ENCODE peak calls at places on chromosomes 7 and 10, in four cellular contexts. F is AG10803, G is brain microvascular endothelial cell, E is ascending aorta. P is an unnamed sample.

GRCh38 chr10:3395487-3395886 is 222.9 kb upstream of the PITRM1 start:
- DNase-seq in F (no peak), G (no peak), E (no peak), P (no peak)

GRCh38 chr7:103010220-103010607 is 64.4 kb downstream of the FBXL13 start:
- DNase-seq in F (no peak), G (no peak), E (no peak), P (no peak)

GRCh38 chr10:122342293-122343134 is 32.0 kb upstream of the PLEKHA1 start:
- DNase-seq in F (peak; percentile 53), G (peak; percentile 46), E (no peak), P (peak; percentile 50)

GRCh38 chr7:136677456-136678365 is 190.7 kb upstream of the CHRM2 start:
- DNase-seq in F (peak; percentile 8), G (peak; percentile 71), E (no peak), P (no peak)

GRCh38 chr10:45470098-45471012 is 96.3 kb downstream of the ALOX5 start:
- DNase-seq in F (peak; percentile 4), G (peak; percentile 8), E (no peak), P (no peak)

GRCh38 chr10:46555713-46556514 is 544 bp downstream of the GPRIN2 start:
- DNase-seq in F (no peak), G (no peak), E (no peak), P (no peak)

GRCh38 chr10:112811741-112812551 is 138.1 kb upstream of the TCF7L2 start:
- DNase-seq in F (peak; percentile 95), G (peak; percentile 89), E (peak; percentile 32), P (peak; percentile 89)

GRCh38 chr10:52215745-52216361 is 98.2 kb upstream of the DKK1 start:
- DNase-seq in F (peak; percentile 74), G (peak; percentile 78), E (no peak), P (no peak)

GRCh38 chr7:93013471-93014061 is 104.2 kb downstream of the SAMD9 start:
- DNase-seq in F (peak; percentile 8), G (no peak), E (no peak), P (no peak)

GRCh38 chr10:122326385-122326784 is 48.1 kb upstream of the PLEKHA1 start:
- DNase-seq in F (no peak), G (no peak), E (no peak), P (no peak)

GRCh38 chr10:19629559-19629958 is 186.7 kb upstream of the PLXDC2 start:
- DNase-seq in F (peak; percentile 55), G (peak; percentile 61), E (peak; percentile 26), P (peak; percentile 27)

GRCh38 chr7:105224884-105225651 is 163.7 kb downstream of the SRPK2 start:
- DNase-seq in F (peak; percentile 88), G (peak; percentile 80), E (no peak), P (peak; percentile 66)

GRCh38 chr7:128530855-128531104 is 54.2 kb downstream of the METTL2B start:
- DNase-seq in F (no peak), G (no peak), E (no peak), P (no peak)

GRCh38 chr7:75534727-75535307 is 42.7 kb downstream of the SPDYE5 start:
- DNase-seq in F (peak; percentile 72), G (peak; percentile 32), E (no peak), P (peak; percentile 33)

GRCh38 chr7:21543528-21544302 is 876 bp downstream of the DNAH11 start:
- DNase-seq in F (no peak), G (no peak), E (no peak), P (no peak)

GRCh38 chr7:151757274-151757673 is 119.6 kb downstream of the PRKAG2 start:
- DNase-seq in F (peak; percentile 74), G (peak; percentile 42), E (no peak), P (peak; percentile 18)

GRCh38 chr10:17616403-17617030 is 657 bp downstream of the HACD1 start:
- DNase-seq in F (peak; percentile 69), G (peak; percentile 37), E (peak; percentile 45), P (no peak)

GRCh38 chr10:33066558-33067236 is 108.7 kb upstream of the ITGB1 start:
- DNase-seq in F (peak; percentile 84), G (peak; percentile 51), E (no peak), P (peak; percentile 90)

GRCh38 chr10:58666024-58666423 is 153.4 kb downstream of the BICC1 start:
- DNase-seq in F (no peak), G (peak; percentile 14), E (no peak), P (no peak)

GRCh38 chr7:29194594-29195417 is at the start of gene CHN2:
- DNase-seq in F (no peak), G (peak; percentile 5), E (no peak), P (no peak)

GRCh38 chr7:118281196-118281595 is 56.7 kb downstream of the ANKRD7 start:
- DNase-seq in F (no peak), G (peak; percentile 41), E (no peak), P (no peak)

GRCh38 chr10:78544447-78545085 is 510.9 kb downstream of the RPS24 start:
- DNase-seq in F (no peak), G (no peak), E (no peak), P (no peak)

GRCh38 chr7:8442814-8443304 is 9.4 kb downstream of the NXPH1 start:
- DNase-seq in F (peak; percentile 3), G (peak; percentile 5), E (no peak), P (no peak)

GRCh38 chr10:119281581-119282071 is 74.3 kb downstream of the GRK5 start:
- DNase-seq in F (peak; percentile 53), G (no peak), E (no peak), P (no peak)

GRCh38 chr7:114310344-114311118 is 104.1 kb upstream of the FOXP2 start:
- DNase-seq in F (peak; percentile 1), G (no peak), E (no peak), P (no peak)

GRCh38 chr7:73865738-73866445 is 4.9 kb downstream of the TMEM270 start:
- DNase-seq in F (peak; percentile 66), G (peak; percentile 59), E (no peak), P (no peak)

GRCh38 chr7:157990226-157990877 is 597.3 kb downstream of the PTPRN2 start:
- DNase-seq in F (no peak), G (no peak), E (no peak), P (no peak)

DNA sequence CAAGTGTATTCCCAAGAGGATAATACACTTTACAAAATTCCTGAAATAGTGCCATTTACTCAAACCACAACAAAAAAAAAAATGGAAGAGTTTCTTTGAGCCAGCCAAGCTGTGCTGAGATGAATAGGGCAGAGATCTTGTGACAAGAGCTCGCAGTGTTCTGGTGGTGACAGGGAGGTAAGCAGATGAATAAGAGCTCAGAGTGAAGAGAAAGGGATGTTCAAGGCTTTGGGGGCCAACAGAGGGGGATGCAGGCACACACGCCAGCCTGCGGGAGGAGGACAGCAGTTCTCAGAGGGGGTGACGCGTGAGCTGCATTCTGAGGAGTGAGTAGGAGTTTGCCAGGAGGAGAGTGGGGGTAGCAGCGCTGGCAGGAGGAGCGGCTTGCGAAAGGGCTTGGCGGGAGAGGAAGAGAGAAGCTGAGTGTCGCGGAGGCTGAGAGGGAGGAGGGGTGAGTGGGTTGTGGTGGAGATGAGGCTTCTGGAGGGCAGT is 194.4 kb upstream of the IMMP2L start:
- DNase-seq in F (peak; percentile 72), G (no peak), E (no peak), P (no peak)
- TF ChIP-seq CTCF in F (no peak), G (no peak), E (no peak), P (no peak)

GRCh38 chr7:13986208-13986607 is 3.3 kb downstream of the ETV1 start:
- DNase-seq in F (no peak), G (no peak), E (no peak), P (no peak)
- H3K4me3 ChIP-seq in F (no peak overlapping the region), G (no peak overlapping the region), E (peak overlapping the region; percentile 1), P (no peak overlapping the region)

GRCh38 chr10:29751232-29751631 is 116.5 kb upstream of the SVIL start:
- DNase-seq in F (no peak), G (no peak), E (no peak), P (no peak)

GRCh38 chr10:29748109-29748650 is 113.4 kb upstream of the SVIL start:
- DNase-seq in F (no peak), G (no peak), E (no peak), P (no peak)

GRCh38 chr10:29749150-29749549 is 114.4 kb upstream of the SVIL start:
- DNase-seq in F (peak; percentile 36), G (no peak), E (no peak), P (no peak)

GRCh38 chr10:29753283-29753682 is 118.5 kb upstream of the SVIL start:
- DNase-seq in F (no peak), G (no peak), E (no peak), P (no peak)

GRCh38 chr10:29751686-29752085 is 116.9 kb upstream of the SVIL start:
- DNase-seq in F (no peak), G (no peak), E (no peak), P (no peak)
- TF ChIP-seq CTCF in F (no peak), G (no peak), E (no peak), P (no peak)

GRCh38 chr7:27113991-27114866 is 11.7 kb upstream of the HOXA2 start:
- DNase-seq in F (no peak), G (no peak), E (no peak), P (no peak)
- H3K4me3 ChIP-seq in F (peak overlapping the region; percentile 28), G (peak overlapping the region; percentile 57), E (peak overlapping the region; percentile 81), P (no peak overlapping the region)

GRCh38 chr7:120852700-120853099 is 5.2 kb downstream of the TSPAN12 start:
- DNase-seq in F (no peak), G (no peak), E (no peak), P (no peak)
- TF ChIP-seq CTCF in F (no peak), G (no peak), E (no peak), P (no peak)

DNA sequence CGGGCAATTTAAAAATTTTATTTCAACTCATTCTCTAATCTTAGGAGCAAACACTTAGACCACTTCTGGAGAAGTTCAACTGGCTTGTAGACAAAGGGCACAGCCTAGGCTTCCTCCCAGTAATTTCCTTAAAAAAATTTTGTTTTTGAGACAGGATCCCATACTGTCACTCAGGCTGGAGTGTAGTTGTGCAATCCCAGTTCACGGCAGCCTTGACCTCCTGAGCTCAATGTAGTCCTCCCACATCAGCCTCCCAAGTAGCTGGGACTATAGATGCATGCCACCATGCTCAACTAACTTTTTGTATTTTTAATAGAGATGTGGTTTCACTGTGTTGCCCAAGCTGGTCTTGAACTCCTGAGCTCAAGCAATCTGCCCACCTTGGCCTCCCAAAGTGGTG is 38.4 kb downstream of the BAMBI start:
- DNase-seq in F (no peak), G (no peak), E (no peak), P (no peak)
- H3K4me3 ChIP-seq in F (no peak overlapping the region), G (no peak overlapping the region), E (no peak overlapping the region), P (no peak overlapping the region)

GRCh38 chr7:149099058-149099457 is 8.5 kb upstream of the ZNF786 start:
- DNase-seq in F (no peak), G (no peak), E (no peak), P (no peak)

GRCh38 chr7:149103424-149103823 is 12.9 kb upstream of the ZNF786 start:
- DNase-seq in F (no peak), G (no peak), E (no peak), P (no peak)

GRCh38 chr7:149104749-149105148 is 14.2 kb upstream of the ZNF786 start:
- DNase-seq in F (no peak), G (no peak), E (no peak), P (no peak)

GRCh38 chr7:149109969-149110368 is 16.2 kb downstream of the ZNF425 start:
- DNase-seq in F (no peak), G (no peak), E (no peak), P (no peak)

GRCh38 chr7:149104214-149104613 is 13.7 kb upstream of the ZNF786 start:
- DNase-seq in F (no peak), G (no peak), E (no peak), P (no peak)
- TF ChIP-seq CTCF in F (no peak), G (no peak), E (no peak), P (no peak)

P was measured in AG09309.